ENCODE peak calls at places on chromosomes 6 and 20, in seven cellular contexts. B is gastrocnemius medialis, S is K562, T is tibial nerve, M is stomach, L is uterus, J is A549. E is an unnamed sample.
A peak's percentile ranks its signal among the peaks of the same experiment; 100 is the strongest.

GRCh38 chr20:2742934-2743559 is 50.5 kb downstream of the EBF4 start:
- DNase-seq in S (peak; percentile 70), T (peak; percentile 38), J (peak; percentile 71), B (no peak), L (peak; percentile 50), M (peak; percentile 63), E (no peak)

GRCh38 chr6:91376686-91377085 is 789.8 kb upstream of the MAP3K7 start:
- DNase-seq in L (no peak), B (no peak), S (no peak), J (no peak), T (no peak), M (peak; percentile 44), E (no peak)

GRCh38 chr6:37851997-37852524 is 32.5 kb downstream of the ZFAND3 start:
- DNase-seq in B (no peak), S (no peak), T (no peak), M (no peak), J (no peak), L (no peak), E (no peak)

GRCh38 chr20:51639206-51639832 is 96.8 kb upstream of the NFATC2 start:
- DNase-seq in B (peak; percentile 7), S (peak; percentile 73), L (peak; percentile 76), J (peak; percentile 79), M (peak; percentile 70), T (peak; percentile 91), E (peak; percentile 62)

GRCh38 chr20:52768649-52769048 is 203.5 kb upstream of the TSHZ2 start:
- DNase-seq in B (no peak), S (no peak), T (no peak), L (no peak), M (no peak), J (no peak), E (no peak)

GRCh38 chr6:87251725-87252124 is 70.7 kb upstream of the SMIM8 start:
- DNase-seq in T (no peak), J (no peak), B (no peak), S (no peak), M (no peak), L (no peak), E (no peak)

GRCh38 chr6:98779618-98780017 is 54.8 kb upstream of the POU3F2 start:
- DNase-seq in T (no peak), S (no peak), J (no peak), B (no peak), L (no peak), M (no peak), E (no peak)

GRCh38 chr6:81865712-81866111 is 113.2 kb upstream of the TENT5A start:
- DNase-seq in J (no peak), M (no peak), T (no peak), B (no peak), L (no peak), S (no peak), E (no peak)

GRCh38 chr6:2465336-2465735 is 219.9 kb upstream of the GMDS start:
- DNase-seq in B (no peak), M (no peak), L (no peak), T (no peak), J (no peak), S (no peak), E (no peak)

GRCh38 chr6:22334778-22335177 is 37.9 kb upstream of the PRL start:
- DNase-seq in M (no peak), T (no peak), J (no peak), B (no peak), L (no peak), S (no peak), E (no peak)

GRCh38 chr6:138593100-138593877 is 94.0 kb upstream of the NHSL1 start:
- DNase-seq in T (peak; percentile 70), S (no peak), M (peak; percentile 30), B (peak; percentile 7), J (peak; percentile 79), L (peak; percentile 65), E (no peak)

GRCh38 chr6:1871936-1872335 is 262.2 kb downstream of the FOXC1 start:
- DNase-seq in J (no peak), T (no peak), S (no peak), M (no peak), L (no peak), B (no peak), E (no peak)

GRCh38 chr6:30130887-30131862 is 4.8 kb upstream of the TRIM40 start:
- DNase-seq in T (peak; percentile 61), L (peak; percentile 72), S (peak; percentile 89), B (peak; percentile 47), M (peak; percentile 76), J (peak; percentile 84), E (peak; percentile 61)

GRCh38 chr6:102763886-102764285 is 1370.4 kb downstream of the GRIK2 start:
- DNase-seq in M (no peak), T (no peak), B (no peak), J (no peak), L (no peak), S (no peak), E (no peak)

GRCh38 chr20:48102076-48102787 is 317.0 kb upstream of the SULF2 start:
- DNase-seq in L (no peak), B (no peak), J (no peak), M (no peak), S (no peak), T (no peak), E (no peak)

GRCh38 chr6:2807342-2808090 is 34.1 kb downstream of the SERPINB1 start:
- DNase-seq in B (no peak), L (no peak), T (no peak), J (no peak), S (no peak), M (no peak), E (no peak)

GRCh38 chr6:14706378-14706929 is 539.4 kb upstream of the JARID2 start:
- DNase-seq in S (peak; percentile 92), B (peak; percentile 31), T (no peak), M (no peak), J (peak; percentile 29), L (peak; percentile 82), E (no peak)

GRCh38 chr6:9172096-9172495 is 736.8 kb upstream of the SLC35B3 start:
- DNase-seq in M (no peak), J (no peak), T (no peak), L (no peak), S (no peak), B (no peak), E (no peak)

GRCh38 chr6:128204621-128205020 is 303.8 kb upstream of the THEMIS start:
- DNase-seq in B (no peak), T (no peak), J (no peak), S (no peak), L (no peak), M (no peak), E (no peak)

GRCh38 chr20:43736588-43737091 is 9.8 kb upstream of the GTSF1L start:
- DNase-seq in T (no peak), S (peak; percentile 34), B (no peak), J (no peak), M (no peak), L (no peak), E (no peak)

DNA sequence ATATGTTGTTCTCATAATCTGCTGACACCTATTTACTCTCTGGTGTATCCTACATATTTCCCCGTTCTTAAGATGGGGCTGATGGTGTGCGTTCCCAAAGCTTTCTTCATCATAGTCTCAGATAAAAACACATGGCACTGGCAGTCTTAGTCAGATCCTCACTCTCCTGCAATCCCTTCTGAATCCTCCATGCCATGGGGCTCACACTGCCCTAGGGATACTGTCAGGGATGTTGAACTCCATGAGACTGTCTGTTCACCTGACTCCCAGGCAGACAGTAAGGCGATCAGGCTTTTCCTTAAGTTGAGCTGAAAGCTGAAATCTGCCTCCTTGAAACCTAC is 76.0 kb downstream of the SLX4IP start:
- DNase-seq in J (no peak), T (no peak), B (no peak), M (no peak), L (no peak), S (no peak), E (no peak)
- TF ChIP-seq POLR2A in J (no peak), T (no peak), B (no peak), M (no peak), L (no peak), S (no peak), E (no peak)

GRCh38 chr6:19839237-19839546 is 2.0 kb downstream of the ID4 start:
- DNase-seq in M (no peak), L (no peak), J (no peak), S (no peak), T (no peak), B (no peak), E (no peak)
- H3K27ac ChIP-seq in M (peak overlapping the region; percentile 92), L (peak overlapping the region; percentile 89), J (peak overlapping the region; percentile 56), S (no peak overlapping the region), T (peak overlapping the region; percentile 97), B (no peak overlapping the region), E (peak overlapping the region; percentile 94)

GRCh38 chr6:108968746-108969316 is 120.6 kb downstream of the ARMC2 start:
- DNase-seq in M (no peak), T (no peak), B (no peak), L (no peak), S (no peak), J (no peak), E (no peak)

GRCh38 chr6:108966855-108967755 is 118.9 kb downstream of the ARMC2 start:
- DNase-seq in J (no peak), L (no peak), M (peak; percentile 41), T (no peak), B (peak; percentile 56), S (peak; percentile 24), E (peak; percentile 43)

GRCh38 chr6:108966236-108966635 is 118.0 kb downstream of the ARMC2 start:
- DNase-seq in S (no peak), M (no peak), T (no peak), J (no peak), B (no peak), L (no peak), E (no peak)

GRCh38 chr6:108968325-108968724 is 120.1 kb downstream of the ARMC2 start:
- DNase-seq in T (no peak), S (no peak), L (no peak), B (no peak), J (no peak), M (no peak), E (no peak)

DNA sequence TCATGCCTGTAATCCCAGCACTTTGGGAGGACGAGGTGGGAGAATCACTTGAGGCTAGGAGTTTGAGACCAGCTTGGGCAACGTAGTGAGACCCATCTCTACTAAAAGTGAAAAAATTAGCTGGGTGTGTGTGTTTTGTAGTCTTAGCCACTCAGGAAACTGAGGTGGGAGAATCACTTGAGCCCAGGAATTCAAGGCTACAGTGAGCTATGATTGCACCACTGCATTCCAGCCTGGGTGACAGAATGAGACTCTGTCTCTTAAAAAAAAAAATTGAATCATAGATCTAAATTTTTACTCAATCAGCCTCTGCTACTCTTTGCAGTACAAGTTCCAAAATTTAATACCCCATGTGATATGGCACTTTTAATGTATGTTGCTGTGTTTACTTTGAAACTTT is 121.6 kb downstream of the ARMC2 start:
- DNase-seq in S (no peak), J (no peak), T (no peak), M (no peak), L (no peak), B (no peak), E (no peak)
- TF ChIP-seq CTCF in S (no peak), J (no peak), T (no peak), M (no peak), L (no peak), B (no peak), E (no peak)

GRCh38 chr20:37095108-37095608 is 639 bp downstream of the RBL1 start:
- DNase-seq in M (no peak), J (peak; percentile 35), B (no peak), S (peak; percentile 65), L (no peak), T (no peak), E (no peak)

GRCh38 chr20:37090357-37090871 is 5.4 kb downstream of the RBL1 start:
- DNase-seq in T (no peak), J (no peak), L (no peak), S (no peak), B (no peak), M (no peak), E (no peak)

GRCh38 chr20:37096415-37097039 is 730 bp upstream of the RBL1 start:
- DNase-seq in L (no peak), S (peak; percentile 61), B (no peak), J (no peak), T (no peak), M (no peak), E (no peak)

GRCh38 chr20:37095609-37096414 is at the start of gene RBL1:
- DNase-seq in M (peak; percentile 80), J (peak; percentile 95), S (peak; percentile 96), L (peak; percentile 80), B (peak; percentile 60), T (peak; percentile 73), E (peak; percentile 48)
- TF ChIP-seq POLR2A in M (no peak), J (peak; percentile 38), S (peak; percentile 91), L (no peak), B (peak; percentile 45), T (peak; percentile 35), E (no peak)